ENCODE peak calls at places on chromosomes 12 and 14, in nine cellular contexts. J is stimulated activated CD4-positive, alpha-beta T cell treated with anti-CD3 and anti-CD28 coated beads, Interleukin-2, amount 100 ng/mL, for 48 hours; H is A172; I is NCI-H2171; T is B cell; R is EL; Y is T1000; A is osteocyte; O is pancreas. S is an unnamed sample.

GRCh38 chr14:36317650-36318049 is 2.8 kb downstream of the MBIP start:
- DNase-seq in H (peak), Y (no peak), A (no peak), R (peak), J (no peak), O (no peak), T (no peak), I (no peak), S (no peak)

GRCh38 chr12:29043069-29043468 is 106.0 kb upstream of the FAR2 start:
- DNase-seq in I (no peak), O (no peak), T (no peak), Y (no peak), A (no peak), R (peak), H (no peak), J (no peak), S (no peak)

GRCh38 chr12:102876883-102877282 is 40.2 kb downstream of the PAH start:
- DNase-seq in R (no peak), J (no peak), O (no peak), T (no peak), I (no peak), A (no peak), H (no peak), Y (no peak), S (no peak)

GRCh38 chr14:100902295-100902694 is 1.2 kb downstream of the RTL1 start:
- DNase-seq in O (no peak), I (no peak), Y (no peak), A (no peak), H (no peak), R (no peak), T (no peak), J (no peak), S (no peak)

GRCh38 chr14:99158646-99159165 is 113.3 kb downstream of the BCL11B start:
- DNase-seq in I (no peak), A (peak), O (no peak), Y (no peak), R (no peak), J (no peak), H (no peak), T (no peak), S (no peak)

GRCh38 chr14:59769586-59769985 is 101.0 kb downstream of the RTN1 start:
- DNase-seq in I (no peak), J (no peak), T (no peak), A (no peak), O (no peak), R (no peak), H (no peak), Y (no peak), S (no peak)

GRCh38 chr12:7142057-7142644 is 12.0 kb downstream of the CLSTN3 start:
- DNase-seq in O (no peak), T (peak), I (peak), J (peak), R (peak), A (no peak), H (no peak), Y (peak), S (no peak)

GRCh38 chr12:43318002-43318401 is 234.0 kb downstream of the ADAMTS20 start:
- DNase-seq in T (no peak), Y (no peak), I (no peak), A (no peak), R (no peak), H (no peak), J (no peak), O (no peak), S (no peak)

GRCh38 chr12:115259968-115260806 is 576.2 kb upstream of the TBX3 start:
- DNase-seq in O (no peak), A (no peak), R (no peak), J (no peak), T (no peak), H (no peak), Y (no peak), I (no peak), S (no peak)

GRCh38 chr12:51891843-51892242 is 3.9 kb downstream of the ANKRD33 start:
- DNase-seq in R (no peak), H (peak), A (no peak), T (no peak), Y (no peak), J (no peak), O (no peak), I (no peak), S (no peak)

GRCh38 chr12:31234053-31234835 is 91.7 kb downstream of the SINHCAF start:
- DNase-seq in H (no peak), Y (no peak), A (peak), I (no peak), R (no peak), J (no peak), T (no peak), O (peak), S (no peak)

GRCh38 chr14:70152704-70153103 is 36.0 kb downstream of the SLC8A3 start:
- DNase-seq in A (no peak), I (no peak), T (no peak), Y (no peak), O (no peak), R (no peak), H (no peak), J (no peak), S (no peak)

GRCh38 chr12:21678959-21679358 is 21.3 kb upstream of the LDHB start:
- DNase-seq in I (no peak), H (no peak), O (no peak), Y (no peak), A (no peak), T (no peak), J (no peak), R (no peak), S (no peak)

GRCh38 chr14:49766839-49767238 is 1.1 kb upstream of the KLHDC2 start:
- DNase-seq in T (no peak), A (no peak), Y (no peak), I (no peak), O (no peak), J (no peak), H (no peak), R (peak), S (no peak)

GRCh38 chr14:99252940-99253868 is 18.8 kb downstream of the BCL11B start:
- DNase-seq in A (no peak), Y (no peak), I (no peak), R (no peak), J (no peak), H (no peak), T (no peak), O (no peak), S (no peak)

GRCh38 chr12:19643635-19644034 is 204.3 kb downstream of the AEBP2 start:
- DNase-seq in I (no peak), O (no peak), A (no peak), J (no peak), H (peak), T (no peak), Y (no peak), R (peak), S (no peak)

GRCh38 chr12:24285413-24285812 is 335.9 kb upstream of the SOX5 start:
- DNase-seq in Y (no peak), R (no peak), J (no peak), A (no peak), H (no peak), O (no peak), T (no peak), I (no peak), S (no peak)

GRCh38 chr12:122449317-122449716 is 26.8 kb upstream of the CLIP1 start:
- DNase-seq in R (peak), Y (no peak), J (no peak), I (no peak), T (no peak), H (peak), O (no peak), A (no peak), S (no peak)

GRCh38 chr12:26701604-26702215 is 131.3 kb downstream of the ITPR2 start:
- DNase-seq in Y (no peak), O (no peak), T (no peak), I (no peak), H (peak), A (no peak), R (peak), J (no peak), S (no peak)

GRCh38 chr14:59771577-59771976 is 99.0 kb downstream of the RTN1 start:
- DNase-seq in O (no peak), H (peak), T (no peak), I (peak), J (no peak), A (no peak), R (peak), Y (no peak), S (no peak)

GRCh38 chr14:69268763-69269162 is 8.8 kb downstream of the GALNT16 start:
- DNase-seq in H (peak), J (no peak), R (peak), T (peak), I (no peak), A (no peak), O (no peak), Y (peak), S (no peak)

GRCh38 chr12:2669560-2669959 is 125.2 kb upstream of the FKBP4 start:
- DNase-seq in O (no peak), T (no peak), J (no peak), R (no peak), Y (no peak), H (no peak), I (no peak), A (no peak), S (no peak)

GRCh38 chr12:3596703-3597472 is 105.9 kb downstream of the PRMT8 start:
- DNase-seq in J (no peak), H (no peak), I (no peak), A (no peak), R (no peak), Y (no peak), T (no peak), O (no peak), S (no peak)

GRCh38 chr12:95796225-95796981 is 5.8 kb upstream of the NTN4 start:
- DNase-seq in H (no peak), Y (no peak), J (no peak), O (no peak), T (no peak), A (no peak), R (peak), I (no peak), S (no peak)

GRCh38 chr14:106838991-106839769 is 1312.8 kb downstream of the TMEM121 start:
- DNase-seq in J (no peak), Y (no peak), H (no peak), T (no peak), A (peak), I (no peak), R (no peak), O (no peak), S (no peak)

GRCh38 chr14:100078997-100079561 is 13.9 kb downstream of the EVL start:
- DNase-seq in R (peak), Y (peak), I (peak), H (peak), A (peak), O (no peak), J (peak), T (no peak), S (no peak)

S was measured in GM19239.